ENCODE peak calls at places on chromosome 13, in four cellular contexts. O is HepG2, T is K562, B is GM12878. M is an unnamed sample.

GRCh38 chr13:69959041-69959440 is 148.6 kb upstream of the ATXN8OS start:
- DNase-seq in T (no peak), B (no peak), O (no peak), M (no peak)

GRCh38 chr13:63842102-63842501 is 2426.5 kb upstream of the PCDH20 start:
- DNase-seq in O (no peak), T (no peak), B (no peak), M (no peak)

GRCh38 chr13:28059214-28059613 is 41.2 kb downstream of the FLT3 start:
- DNase-seq in T (peak; percentile 48), B (no peak), O (peak; percentile 48), M (peak; percentile 33)

GRCh38 chr13:26759907-26760834 is at the start of gene GPR12:
- DNase-seq in B (no peak), O (no peak), T (no peak), M (no peak)

GRCh38 chr13:40564342-40564997 is 102.0 kb downstream of the FOXO1 start:
- DNase-seq in O (peak; percentile 96), B (peak; percentile 24), T (no peak), M (no peak)

GRCh38 chr13:41562541-41563178 is 105.3 kb downstream of the RGCC start:
- DNase-seq in T (no peak), O (no peak), B (no peak), M (no peak)

GRCh38 chr13:35789335-35790166 is 313.1 kb upstream of the MAB21L1 start:
- DNase-seq in B (no peak), T (no peak), O (peak; percentile 16), M (peak; percentile 34)

GRCh38 chr13:45055198-45055901 is 65.0 kb upstream of the GTF2F2 start:
- DNase-seq in T (no peak), B (peak; percentile 24), O (no peak), M (peak; percentile 25)

GRCh38 chr13:110392510-110393233 is 85.6 kb downstream of the COL4A2 start:
- DNase-seq in O (no peak), B (no peak), T (no peak), M (no peak)

GRCh38 chr13:37175996-37176395 is 70.5 kb upstream of the CSNK1A1L start:
- DNase-seq in B (no peak), O (no peak), T (no peak), M (no peak)

GRCh38 chr13:30125422-30126073 is 181.8 kb downstream of the KATNAL1 start:
- DNase-seq in B (no peak), T (no peak), O (peak; percentile 43), M (peak; percentile 82)

GRCh38 chr13:102128216-102128800 is 273.5 kb downstream of the FGF14 start:
- DNase-seq in O (no peak), T (no peak), B (no peak), M (no peak)

GRCh38 chr13:97329331-97329730 is 104.6 kb upstream of the RAP2A start:
- DNase-seq in O (no peak), T (no peak), B (no peak), M (no peak)

GRCh38 chr13:106599875-106600797 is 32.2 kb upstream of the ARGLU1 start:
- DNase-seq in B (no peak), T (no peak), O (no peak), M (no peak)

GRCh38 chr13:106234656-106235055 is 300.8 kb downstream of the EFNB2 start:
- DNase-seq in B (no peak), O (no peak), T (no peak), M (no peak)

GRCh38 chr13:95784161-95784880 is 107.4 kb downstream of the DNAJC3 start:
- DNase-seq in T (no peak), B (no peak), O (peak; percentile 9), M (peak; percentile 43)

GRCh38 chr13:110251227-110251791 is 55.6 kb downstream of the COL4A1 start:
- DNase-seq in O (no peak), T (no peak), B (no peak), M (no peak)

GRCh38 chr13:92823059-92823458 is 403.5 kb upstream of the GPC6 start:
- DNase-seq in B (no peak), O (no peak), T (no peak), M (no peak)

DNA sequence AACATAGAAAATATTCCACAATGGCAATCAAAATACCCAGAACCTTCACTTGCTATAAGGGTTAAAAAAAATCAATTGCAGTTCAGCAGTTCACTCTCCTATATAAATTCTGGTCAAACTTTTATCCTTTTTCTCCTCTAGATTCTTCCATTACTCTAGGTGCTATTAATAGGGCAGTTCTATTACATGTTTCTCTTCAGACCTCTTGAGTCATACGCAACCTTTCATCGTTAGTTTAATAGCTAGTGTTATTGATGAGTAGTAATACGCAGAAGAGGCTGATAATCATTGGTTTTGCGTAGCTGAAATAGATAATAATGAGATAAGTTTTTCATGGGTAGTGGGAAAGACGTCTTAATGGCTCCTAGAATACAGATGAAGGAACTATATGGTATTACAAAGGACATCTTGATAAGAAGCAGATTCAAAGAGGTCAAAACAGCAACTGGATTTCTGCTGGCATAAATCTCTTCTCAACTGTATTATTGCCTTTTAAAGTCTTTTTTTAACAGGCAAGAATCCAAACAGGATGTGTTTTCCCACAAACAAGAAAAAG is 118.3 kb upstream of the STARD13 start:
- DNase-seq in T (no peak), O (no peak), B (no peak), M (no peak)
- TF ChIP-seq CHD2 in T (no peak), O (no peak), B (no peak), M (no peak)

GRCh38 chr13:91399189-91400093 is 1.0 kb downstream of the GPC5 start:
- DNase-seq in B (no peak), O (no peak), T (no peak), M (no peak)
- TF ChIP-seq MYC in B (no peak), O (no peak), T (no peak), M (no peak)

GRCh38 chr13:43757266-43757665 is 29.5 kb downstream of the ENOX1 start:
- DNase-seq in B (no peak), O (no peak), T (no peak), M (no peak)

GRCh38 chr13:43749503-43749902 is 37.3 kb downstream of the ENOX1 start:
- DNase-seq in B (no peak), O (no peak), T (no peak), M (no peak)

GRCh38 chr13:43755844-43756243 is 30.9 kb downstream of the ENOX1 start:
- DNase-seq in T (no peak), O (no peak), B (no peak), M (no peak)

GRCh38 chr13:43751624-43752023 is 35.1 kb downstream of the ENOX1 start:
- DNase-seq in O (no peak), B (no peak), T (no peak), M (no peak)
- TF ChIP-seq CHD2 in O (no peak), B (no peak), T (no peak), M (no peak)

GRCh38 chr13:33743438-33744368 is 74.2 kb upstream of the RFC3 start:
- DNase-seq in B (peak; percentile 80), T (no peak), O (peak; percentile 10), M (no peak)

GRCh38 chr13:33744589-33745369 is 73.2 kb upstream of the RFC3 start:
- DNase-seq in B (no peak), T (no peak), O (no peak), M (no peak)

GRCh38 chr13:33739254-33739653 is 78.7 kb upstream of the RFC3 start:
- DNase-seq in B (no peak), T (no peak), O (no peak), M (no peak)

GRCh38 chr13:33742321-33742720 is 75.6 kb upstream of the RFC3 start:
- DNase-seq in T (no peak), O (no peak), B (no peak), M (no peak)

GRCh38 chr13:33740134-33740538 is 77.8 kb upstream of the RFC3 start:
- DNase-seq in B (no peak), T (no peak), O (no peak), M (no peak)
- TF ChIP-seq MYC in B (no peak), T (no peak), O (no peak), M (no peak)

DNA sequence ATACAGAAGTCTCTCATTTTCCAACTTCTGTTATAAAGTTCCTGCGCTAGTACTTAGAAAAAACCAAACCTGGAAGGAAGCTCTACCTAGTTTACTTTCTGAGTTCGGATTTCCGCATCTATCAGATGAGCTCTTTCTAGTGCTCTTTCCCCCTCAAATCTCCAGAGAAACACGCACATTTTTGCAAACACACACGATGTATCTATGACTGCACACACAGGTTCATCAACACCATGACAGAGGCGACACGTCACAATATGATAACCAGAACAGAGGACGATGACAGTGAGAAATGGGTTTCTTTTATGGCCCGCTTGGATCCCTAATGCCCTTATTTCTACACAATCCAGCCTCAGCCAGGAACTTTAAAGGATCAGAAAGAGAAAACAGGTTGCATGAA is 612 bp upstream of the LRRC63 start:
- DNase-seq in B (no peak), T (peak; percentile 25), O (no peak), M (no peak)
- TF ChIP-seq CHD2 in B (no peak), T (no peak), O (no peak), M (no peak)

DNA sequence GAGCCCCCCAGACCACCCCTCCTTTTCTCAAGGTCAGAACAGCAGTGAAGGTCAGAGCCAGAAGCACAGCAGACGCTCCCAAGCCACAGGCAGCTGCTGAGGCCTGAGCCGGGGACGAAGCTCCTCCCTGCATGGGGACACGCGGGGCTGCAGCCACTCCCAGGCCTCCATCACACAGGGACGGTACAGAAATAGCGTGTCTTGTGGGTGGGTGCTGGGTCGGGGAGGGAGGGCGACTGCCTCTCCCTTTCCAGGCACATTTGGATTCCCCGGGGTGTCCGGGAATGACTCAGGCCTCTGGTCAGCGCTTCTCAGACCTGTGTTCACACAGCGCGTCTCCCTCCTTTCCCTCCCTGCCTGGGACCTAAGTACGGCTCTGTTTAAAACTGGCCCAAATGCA is 33.2 kb downstream of the RASA3 start:
- DNase-seq in T (peak; percentile 52), B (no peak), O (peak; percentile 13), M (peak; percentile 68)
- TF ChIP-seq MYC in T (no peak), B (no peak), O (no peak), M (no peak)

M was measured in A549.